ENCODE peak calls at places on chromosomes 3 and 15, in five cellular contexts. K, T, E, A and G are unnamed samples. For H3K4me1, the result is how much of the 10 kb centered on the place peaks cover.

GRCh38 chr15:87609474-87609873 is 647.1 kb downstream of the NTRK3 start:
- DNase-seq in K (no peak), T (peak), E (no peak), A (no peak), G (no peak)

GRCh38 chr15:55858661-55859060 is 115.7 kb upstream of the PRTG start:
- DNase-seq in K (no peak), T (no peak), E (no peak), A (no peak), G (no peak)

GRCh38 chr3:171976526-171976925 is 62.9 kb upstream of the FNDC3B start:
- DNase-seq in K (no peak), T (peak), E (no peak), A (no peak), G (no peak)

GRCh38 chr3:179991877-179992276 is 44.9 kb downstream of the PEX5L start:
- DNase-seq in K (no peak), T (peak), E (no peak), A (no peak), G (no peak)

GRCh38 chr15:85417276-85417675 is 36.9 kb downstream of the AKAP13 start:
- DNase-seq in K (no peak), T (no peak), E (no peak), A (no peak), G (no peak)

GRCh38 chr3:109685084-109686079 is 348.0 kb upstream of the DPPA4 start:
- DNase-seq in K (peak), T (peak), E (peak), A (no peak), G (no peak)

GRCh38 chr3:71753716-71754609 is at the start of gene GPR27:
- DNase-seq in K (peak), T (no peak), E (no peak), A (peak), G (peak)

GRCh38 chr15:31390777-31391486 is 64.3 kb downstream of the KLF13 start:
- DNase-seq in K (no peak), T (no peak), E (no peak), A (no peak), G (no peak)

GRCh38 chr3:166433060-166433459 is 595.8 kb upstream of the BCHE start:
- DNase-seq in K (no peak), T (no peak), E (no peak), A (no peak), G (no peak)

DNA sequence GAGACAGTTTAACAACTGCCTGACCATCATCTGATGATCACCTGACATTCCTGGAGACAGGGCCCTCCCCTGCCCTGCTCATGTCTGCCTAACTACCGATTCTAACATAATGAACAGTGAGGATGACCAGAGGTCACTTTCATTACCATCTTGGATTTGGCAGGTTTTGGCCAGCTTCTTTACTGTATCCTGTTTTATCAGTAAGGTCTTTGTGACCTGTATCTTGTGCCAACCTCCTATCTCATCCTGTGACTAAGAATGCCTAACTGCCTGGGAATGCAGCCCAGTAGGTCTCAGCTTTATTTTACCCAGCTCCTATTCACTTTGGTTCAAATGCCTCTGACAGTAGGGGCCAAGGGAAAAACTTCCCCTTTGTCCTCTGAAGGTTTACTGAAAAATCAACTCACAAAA is 40.2 kb downstream of the METTL6 start:
- DNase-seq in K (no peak), T (peak), E (no peak), A (no peak), G (no peak)
- H3K27ac ChIP-seq in K (no peak), T (peak), E (no peak), A (no peak), G (no peak)

DNA sequence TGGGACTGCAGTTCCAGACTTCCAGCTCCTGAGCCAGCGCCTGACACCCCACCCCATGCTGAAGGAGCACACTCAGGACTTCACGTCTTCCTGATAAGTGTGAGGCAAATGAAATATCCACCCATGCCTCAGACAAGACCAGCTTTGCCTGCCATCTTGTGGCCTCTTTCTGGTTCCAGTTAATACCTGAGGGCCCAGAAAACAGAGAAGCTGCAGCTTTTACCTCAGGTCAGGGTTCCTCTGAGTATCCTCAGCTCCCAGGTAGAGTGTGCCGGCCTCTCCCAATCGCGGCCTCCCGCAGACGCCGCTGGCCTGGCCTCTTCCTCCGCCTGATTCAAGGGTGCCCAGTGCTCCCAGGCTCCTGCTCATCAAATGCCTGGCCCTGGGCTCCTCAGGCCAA is 5.1 kb upstream of the KLHL6 start:
- DNase-seq in K (no peak), T (peak), E (no peak), A (peak), G (no peak)
- TF ChIP-seq CTCF in K (peak), T (peak), E (no peak), A (peak), G (no peak)

GRCh38 chr3:99858461-99858860 is 40.8 kb downstream of the CMSS1 start:
- DNase-seq in K (no peak), T (no peak), E (no peak), A (no peak), G (no peak)
- H3K4me1 ChIP-seq in K (half or more), T (under half), E (under half), A (under half), G (under half)

DNA sequence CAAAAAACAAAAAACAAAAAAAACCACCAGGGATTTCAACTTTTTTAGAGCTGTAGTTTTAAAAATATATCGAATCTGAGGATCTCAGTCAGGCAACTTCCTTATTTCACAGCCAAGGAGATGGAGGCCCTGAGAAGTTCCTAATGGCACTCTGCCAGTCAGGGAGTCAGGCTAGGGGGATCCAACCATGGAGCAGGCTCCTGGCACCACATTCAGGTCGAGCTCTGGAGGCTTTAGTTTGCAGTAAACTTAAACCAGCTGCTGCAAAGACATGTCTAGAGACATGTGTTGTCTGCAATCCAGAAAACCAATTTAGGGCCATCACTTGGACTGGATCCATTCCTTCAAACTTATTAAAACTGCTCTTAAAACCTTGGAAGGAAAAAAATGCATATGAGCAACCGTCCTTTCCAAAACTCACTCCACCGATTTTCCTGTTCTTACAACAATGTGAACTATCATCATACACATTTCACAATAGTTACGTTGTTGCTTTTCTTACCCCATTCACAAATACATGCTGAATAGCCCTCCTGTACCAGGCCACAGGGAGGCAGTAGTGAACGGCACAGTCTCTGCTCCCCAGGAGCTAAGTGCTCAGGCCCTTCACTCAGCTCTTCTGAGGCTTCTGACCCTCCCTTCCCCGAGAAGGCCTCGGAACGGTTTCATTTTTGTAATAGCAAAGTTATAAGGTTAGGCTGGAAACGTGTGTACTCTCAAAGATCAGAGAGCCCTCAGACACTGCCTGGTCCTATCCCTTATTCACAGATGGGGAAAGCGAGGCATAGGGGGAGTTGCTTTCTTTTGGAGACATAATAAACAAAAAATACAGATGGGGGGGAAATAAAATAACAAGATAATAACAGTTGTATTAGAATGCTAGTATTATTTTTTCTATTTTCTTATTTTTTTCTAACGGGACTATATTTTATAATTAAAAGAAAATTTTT is 20.1 kb downstream of the RFT1 start:
- DNase-seq in K (peak), T (peak), E (no peak), A (peak), G (no peak)
- H3K27ac ChIP-seq in K (no peak), T (peak), E (peak), A (no peak), G (no peak)

DNA sequence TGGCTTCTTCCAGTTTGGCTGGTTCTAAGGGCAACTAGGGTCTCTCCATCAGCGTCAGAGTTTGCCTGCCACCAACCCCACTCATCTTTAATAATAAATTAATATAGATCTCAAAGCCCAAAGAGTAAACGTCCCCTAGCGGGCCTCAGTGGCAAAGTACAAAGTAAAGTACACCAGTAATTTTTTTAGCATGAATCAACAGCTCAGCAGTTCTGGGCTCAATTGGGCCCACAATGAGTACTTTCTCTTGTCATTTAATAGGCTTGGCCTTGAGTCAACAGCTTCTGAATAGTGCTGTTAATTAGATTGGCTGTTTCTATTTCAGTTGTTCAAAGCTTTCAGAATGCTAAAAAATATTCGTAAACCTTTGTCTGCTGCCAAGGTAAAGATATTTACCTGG is 89.0 kb upstream of the PFN2 start:
- DNase-seq in K (no peak), T (no peak), E (no peak), A (no peak), G (no peak)
- TF ChIP-seq CTCF in K (no peak), T (no peak), E (no peak), A (no peak), G (no peak)

GRCh38 chr3:128081226-128081625 is 29.0 kb downstream of the SEC61A1 start:
- DNase-seq in K (no peak), T (no peak), E (no peak), A (no peak), G (no peak)

GRCh38 chr3:128081846-128082245 is 29.6 kb downstream of the SEC61A1 start:
- DNase-seq in K (no peak), T (peak), E (no peak), A (no peak), G (no peak)

GRCh38 chr3:128083396-128083795 is 31.2 kb downstream of the SEC61A1 start:
- DNase-seq in K (no peak), T (no peak), E (no peak), A (peak), G (no peak)

GRCh38 chr3:128083980-128084674 is 31.9 kb downstream of the SEC61A1 start:
- DNase-seq in K (no peak), T (no peak), E (no peak), A (no peak), G (no peak)

GRCh38 chr3:128082545-128082944 is 30.3 kb downstream of the SEC61A1 start:
- DNase-seq in K (no peak), T (no peak), E (no peak), A (no peak), G (no peak)
- H3K4me1 ChIP-seq in K (under half), T (under half), E (under half), A (under half), G (under half)

GRCh38 chr15:92075764-92076163 is 222.3 kb downstream of the SLCO3A1 start:
- DNase-seq in K (no peak), T (no peak), E (no peak), A (no peak), G (no peak)

GRCh38 chr15:92074646-92075045 is 221.1 kb downstream of the SLCO3A1 start:
- DNase-seq in K (peak), T (no peak), E (no peak), A (no peak), G (no peak)

GRCh38 chr15:92071030-92071644 is 217.6 kb downstream of the SLCO3A1 start:
- DNase-seq in K (no peak), T (no peak), E (no peak), A (no peak), G (no peak)

GRCh38 chr15:92074161-92074560 is 220.7 kb downstream of the SLCO3A1 start:
- DNase-seq in K (no peak), T (no peak), E (no peak), A (no peak), G (no peak)

GRCh38 chr15:92073044-92073785 is 219.7 kb downstream of the SLCO3A1 start:
- DNase-seq in K (no peak), T (no peak), E (no peak), A (no peak), G (no peak)
- H3K27ac ChIP-seq in K (no peak), T (no peak), E (no peak), A (no peak), G (no peak)

GRCh38 chr3:66502267-66502874 is 1.5 kb upstream of the LRIG1 start:
- DNase-seq in K (no peak), T (no peak), E (no peak), A (no peak), G (no peak)

GRCh38 chr3:66499881-66500574 is 794 bp downstream of the LRIG1 start:
- DNase-seq in K (peak), T (no peak), E (no peak), A (peak), G (peak)

GRCh38 chr3:66500575-66501482 is at the start of gene LRIG1:
- DNase-seq in K (peak), T (peak), E (peak), A (peak), G (peak)

GRCh38 chr3:66502981-66503380 is 2.2 kb upstream of the LRIG1 start:
- DNase-seq in K (no peak), T (no peak), E (no peak), A (no peak), G (no peak)

GRCh38 chr3:66501483-66502266 is 853 bp upstream of the LRIG1 start:
- DNase-seq in K (no peak), T (no peak), E (no peak), A (no peak), G (no peak)
- TF ChIP-seq CTCF in K (no peak), T (no peak), E (no peak), A (no peak), G (no peak)

DNA sequence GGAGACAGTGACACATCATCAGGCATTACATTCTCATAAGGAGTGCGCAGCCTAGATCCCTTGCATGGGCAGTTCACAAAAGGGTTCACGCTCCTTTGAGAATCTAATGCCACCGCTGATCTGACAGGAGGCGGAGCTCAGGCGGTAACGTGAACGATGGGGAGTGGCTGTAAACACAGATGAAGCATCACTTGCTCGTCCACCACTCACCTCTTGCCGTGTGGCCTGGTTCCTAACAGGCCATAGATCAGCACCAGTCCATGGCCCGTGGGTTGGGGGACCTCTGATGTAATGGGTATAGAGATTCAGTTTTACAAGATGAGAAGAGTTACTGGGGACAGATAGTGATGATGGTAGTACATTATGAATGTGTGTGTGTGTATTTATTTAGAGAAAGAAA is 63.0 kb downstream of the FRMD5 start:
- DNase-seq in K (no peak), T (no peak), E (no peak), A (no peak), G (no peak)
- H3K4me1 ChIP-seq in K (under half), T (under half), E (under half), A (under half), G (under half)

GRCh38 chr3:8563146-8563545 is 61.5 kb downstream of the LMCD1 start:
- DNase-seq in K (no peak), T (no peak), E (no peak), A (peak), G (no peak)

GRCh38 chr3:8561365-8561764 is 59.7 kb downstream of the LMCD1 start:
- DNase-seq in K (peak), T (no peak), E (no peak), A (no peak), G (no peak)

GRCh38 chr3:8563597-8563996 is 62.0 kb downstream of the LMCD1 start:
- DNase-seq in K (no peak), T (no peak), E (no peak), A (no peak), G (no peak)

GRCh38 chr3:8560608-8561007 is 59.0 kb downstream of the LMCD1 start:
- DNase-seq in K (no peak), T (no peak), E (no peak), A (no peak), G (no peak)

GRCh38 chr3:8562081-8562595 is 60.5 kb downstream of the LMCD1 start:
- DNase-seq in K (no peak), T (no peak), E (no peak), A (no peak), G (no peak)
- H3K27ac ChIP-seq in K (peak), T (no peak), E (no peak), A (no peak), G (peak)